ENCODE peak calls at places on chromosomes 7 and 10, in four cellular contexts. F is ascending aorta, W is astrocyte of the spinal cord, L is bronchial epithelial cell. Q is an unnamed sample.

GRCh38 chr10:49600781-49601400 is 9.2 kb upstream of the SLC18A3 start:
- DNase-seq in F (peak), W (no peak), L (no peak), Q (no peak)

GRCh38 chr7:152411389-152411788 is 24.4 kb downstream of the KMT2C start:
- DNase-seq in F (no peak), W (no peak), L (no peak), Q (no peak)

GRCh38 chr10:108049668-108050067 is 885.2 kb upstream of the SORCS1 start:
- DNase-seq in F (no peak), W (no peak), L (peak), Q (no peak)

GRCh38 chr7:27686315-27686714 is 23.6 kb upstream of the HIBADH start:
- DNase-seq in F (no peak), W (no peak), L (no peak), Q (no peak)

GRCh38 chr7:17185690-17186070 is 112.8 kb upstream of the AHR start:
- DNase-seq in F (no peak), W (peak), L (peak), Q (no peak)

GRCh38 chr10:110569736-110570135 is 2.2 kb downstream of the SMC3 start:
- DNase-seq in F (no peak), W (no peak), L (no peak), Q (no peak)

GRCh38 chr7:48170506-48170905 is 752 bp upstream of the ABCA13 start:
- DNase-seq in F (no peak), W (no peak), L (no peak), Q (no peak)

GRCh38 chr10:102620138-102620591 is 24.1 kb upstream of the TRIM8 start:
- DNase-seq in F (no peak), W (no peak), L (no peak), Q (no peak)

GRCh38 chr10:1243486-1244182 is 187.4 kb downstream of the WDR37 start:
- DNase-seq in F (no peak), W (no peak), L (no peak), Q (no peak)

GRCh38 chr10:1715821-1716220 is 21.5 kb downstream of the ADARB2 start:
- DNase-seq in F (no peak), W (no peak), L (peak), Q (no peak)

GRCh38 chr10:95467162-95467599 is 94.0 kb downstream of the SORBS1 start:
- DNase-seq in F (peak), W (peak), L (no peak), Q (no peak)

GRCh38 chr7:129664029-129665012 is 52.8 kb downstream of the NRF1 start:
- DNase-seq in F (no peak), W (peak), L (peak), Q (peak)

GRCh38 chr7:25448301-25448700 is 220.0 kb upstream of the NPVF start:
- DNase-seq in F (no peak), W (no peak), L (no peak), Q (no peak)

GRCh38 chr10:103881420-103882284 is 26.3 kb upstream of the SH3PXD2A start:
- DNase-seq in F (no peak), W (no peak), L (peak), Q (no peak)

GRCh38 chr7:129949292-129950133 is 3.2 kb downstream of the UBE2H start:
- DNase-seq in F (no peak), W (peak), L (peak), Q (peak)

GRCh38 chr10:80176526-80176925 is 28.8 kb downstream of the ANXA11 start:
- DNase-seq in F (no peak), W (no peak), L (no peak), Q (no peak)

GRCh38 chr10:6598679-6599078 is 18.6 kb upstream of the PRKCQ start:
- DNase-seq in F (no peak), W (no peak), L (no peak), Q (no peak)

GRCh38 chr7:139118234-139118802 is 8.8 kb upstream of the ZC3HAV1 start:
- DNase-seq in F (no peak), W (peak), L (peak), Q (no peak)

GRCh38 chr7:119270644-119271043 is 1002.3 kb upstream of the KCND2 start:
- DNase-seq in F (no peak), W (no peak), L (peak), Q (no peak)

GRCh38 chr10:26733750-26734568 is 36.5 kb downstream of the PDSS1 start:
- DNase-seq in F (no peak), W (no peak), L (peak), Q (no peak)

DNA sequence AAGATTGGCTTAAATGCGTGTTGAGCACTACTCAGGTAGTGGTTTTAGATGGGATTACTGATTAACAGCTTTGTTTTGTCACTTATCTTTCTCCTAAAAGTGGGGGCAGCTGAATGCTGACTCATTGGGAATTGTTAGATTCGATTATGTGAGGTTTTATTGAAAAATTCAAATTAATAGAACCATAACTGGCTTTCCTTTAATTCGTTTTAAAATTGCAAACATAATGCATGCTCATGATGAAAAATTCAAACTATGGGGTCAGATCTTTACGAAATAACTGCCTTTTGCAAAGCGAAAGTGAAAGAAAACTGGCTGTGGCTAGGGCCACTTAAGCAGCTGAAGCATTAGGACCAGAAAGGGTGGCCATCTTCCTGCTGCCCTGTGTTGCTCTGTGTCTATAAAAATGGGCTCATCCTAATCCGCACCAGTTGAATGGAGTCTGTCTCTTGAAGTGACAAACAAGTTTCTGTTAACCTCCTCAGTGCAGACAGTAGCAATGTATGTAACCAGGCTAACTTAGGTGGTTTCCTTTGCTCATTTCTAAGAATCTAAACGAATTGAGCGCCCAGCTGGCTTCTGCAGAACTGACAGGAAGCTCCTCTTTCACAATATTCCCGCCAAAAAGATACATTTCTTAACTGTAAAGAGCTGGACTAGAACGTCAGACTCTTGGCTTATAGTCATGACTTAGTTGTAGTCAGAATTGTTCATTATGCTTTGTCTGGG is 27.8 kb downstream of the DENND10 start:
- DNase-seq in F (no peak), W (peak), L (no peak), Q (peak)
- H3K4me3 ChIP-seq in F (peak), W (no peak), L (no peak), Q (peak)

GRCh38 chr7:107224858-107225257 is 56.1 kb downstream of the HBP1 start:
- DNase-seq in F (no peak), W (no peak), L (no peak), Q (no peak)
- H3K4me3 ChIP-seq in F (no peak), W (no peak), L (no peak), Q (no peak)

GRCh38 chr10:72316386-72316700 is 38.4 kb downstream of the DNAJB12 start:
- DNase-seq in F (no peak), W (no peak), L (no peak), Q (no peak)

GRCh38 chr10:72320676-72321247 is 34.0 kb downstream of the DNAJB12 start:
- DNase-seq in F (peak), W (peak), L (peak), Q (no peak)

GRCh38 chr10:72319416-72320254 is 35.1 kb downstream of the DNAJB12 start:
- DNase-seq in F (peak), W (peak), L (peak), Q (peak)

GRCh38 chr10:72316748-72317435 is 37.8 kb downstream of the DNAJB12 start:
- DNase-seq in F (no peak), W (no peak), L (no peak), Q (peak)

GRCh38 chr10:72318383-72319262 is 36.1 kb downstream of the DNAJB12 start:
- DNase-seq in F (no peak), W (peak), L (no peak), Q (no peak)
- H3K4me3 ChIP-seq in F (peak), W (no peak), L (no peak), Q (peak)

GRCh38 chr7:132561763-132562162 is 14.5 kb downstream of the PLXNA4 start:
- DNase-seq in F (no peak), W (no peak), L (no peak), Q (no peak)

GRCh38 chr7:132560825-132561529 is 15.3 kb downstream of the PLXNA4 start:
- DNase-seq in F (no peak), W (no peak), L (no peak), Q (no peak)

GRCh38 chr7:132560105-132560504 is 16.2 kb downstream of the PLXNA4 start:
- DNase-seq in F (no peak), W (no peak), L (no peak), Q (no peak)

GRCh38 chr7:132557489-132558044 is 18.7 kb downstream of the PLXNA4 start:
- DNase-seq in F (no peak), W (peak), L (no peak), Q (no peak)

DNA sequence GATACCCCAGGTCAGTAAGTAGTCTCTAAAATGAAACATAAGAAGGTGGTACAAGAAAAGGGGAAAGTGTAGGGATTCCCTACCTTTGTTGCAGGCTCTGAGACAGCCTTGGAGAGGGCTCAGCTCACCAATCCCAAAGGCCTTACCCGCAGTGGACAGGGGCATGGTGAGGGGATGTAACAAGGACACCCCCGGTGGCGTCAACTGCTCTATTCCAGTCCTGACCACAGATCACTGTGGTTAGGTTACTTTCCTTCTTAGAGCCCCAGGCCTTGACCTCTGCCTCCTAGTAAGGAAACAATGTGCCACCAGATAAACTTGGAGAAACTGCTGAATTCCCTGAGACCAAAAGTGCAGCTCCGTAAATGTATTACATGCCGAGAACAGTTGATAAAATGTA is 17.5 kb downstream of the PLXNA4 start:
- DNase-seq in F (no peak), W (no peak), L (no peak), Q (no peak)
- H3K4me3 ChIP-seq in F (no peak), W (no peak), L (no peak), Q (no peak)

GRCh38 chr7:32071466-32072091 is 1.4 kb upstream of the PDE1C start:
- DNase-seq in F (no peak), W (no peak), L (no peak), Q (no peak)
- H3K4me3 ChIP-seq in F (peak), W (peak), L (no peak), Q (no peak)

DNA sequence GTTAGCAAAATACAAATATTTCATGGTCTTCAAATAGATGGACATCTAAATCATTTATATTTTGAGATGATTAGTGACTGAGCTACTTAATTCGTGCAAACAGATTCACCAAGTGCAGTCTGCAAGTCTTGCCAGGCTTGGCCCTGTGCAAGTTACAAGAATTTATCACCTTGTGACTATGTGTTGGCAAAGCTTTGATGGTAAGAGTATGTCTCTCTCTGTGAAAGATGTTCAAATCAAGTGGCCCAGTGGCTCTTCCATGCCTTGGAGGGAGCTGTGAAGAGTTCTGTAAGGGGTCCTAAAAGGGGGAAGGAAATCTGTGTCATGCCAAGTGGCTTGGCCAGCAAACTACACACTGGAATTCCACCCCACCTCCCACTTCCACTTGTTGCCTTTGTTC is 397.3 kb downstream of the TYW1 start:
- DNase-seq in F (no peak), W (no peak), L (no peak), Q (no peak)
- H3K4me3 ChIP-seq in F (no peak), W (no peak), L (no peak), Q (no peak)

GRCh38 chr7:107359520-107360316 is 110.1 kb upstream of the GPR22 start:
- DNase-seq in F (no peak), W (no peak), L (no peak), Q (no peak)
- H3K4me3 ChIP-seq in F (no peak), W (no peak), L (no peak), Q (no peak)

GRCh38 chr7:150466477-150466876 is 16.0 kb downstream of the GIMAP8 start:
- DNase-seq in F (no peak), W (no peak), L (peak), Q (no peak)

GRCh38 chr7:150465414-150465813 is 15.0 kb downstream of the GIMAP8 start:
- DNase-seq in F (no peak), W (no peak), L (peak), Q (no peak)

GRCh38 chr7:150471886-150472285 is 21.5 kb downstream of the GIMAP8 start:
- DNase-seq in F (no peak), W (no peak), L (no peak), Q (no peak)

GRCh38 chr7:150464962-150465361 is 14.5 kb downstream of the GIMAP8 start:
- DNase-seq in F (no peak), W (no peak), L (no peak), Q (no peak)

GRCh38 chr7:150468241-150468640 is 17.8 kb downstream of the GIMAP8 start:
- DNase-seq in F (no peak), W (no peak), L (no peak), Q (no peak)
- H3K4me3 ChIP-seq in F (no peak), W (no peak), L (no peak), Q (peak)

DNA sequence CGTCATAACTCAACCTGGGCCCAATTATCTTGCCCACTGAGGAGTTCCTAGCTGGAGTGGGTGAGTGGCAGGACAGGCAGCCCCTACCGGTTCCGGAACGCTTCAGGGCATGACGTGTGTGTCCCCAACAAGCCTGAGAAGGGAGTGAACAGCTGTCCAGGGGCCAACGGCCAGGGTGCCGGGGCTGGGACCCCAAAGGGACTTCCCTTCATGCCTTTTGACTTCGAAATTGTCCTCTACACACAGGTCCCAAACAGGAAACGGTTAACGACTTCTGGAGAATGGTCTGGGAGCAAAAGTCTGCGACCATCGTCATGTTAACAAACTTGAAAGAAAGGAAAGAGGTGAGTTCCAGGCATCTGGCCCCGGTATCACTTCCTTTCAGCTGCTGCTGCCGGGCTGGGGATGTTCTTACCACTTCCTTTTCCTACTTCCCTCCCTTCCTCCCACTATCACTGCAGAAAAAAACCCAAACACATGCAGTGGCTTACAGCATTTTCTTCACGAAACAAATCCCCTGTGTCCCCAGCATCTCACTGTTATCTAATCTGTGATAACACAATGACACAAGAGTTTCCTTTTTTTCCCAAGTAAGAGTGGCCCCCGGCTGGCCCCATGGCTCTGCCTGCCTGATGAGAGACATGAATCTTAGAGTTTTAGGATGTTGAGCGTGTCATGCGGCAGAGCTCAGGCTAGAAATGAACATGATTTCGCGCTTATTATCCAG is 63.2 kb downstream of the MKI67 start:
- DNase-seq in F (peak), W (no peak), L (no peak), Q (peak)
- H3K4me3 ChIP-seq in F (no peak), W (no peak), L (no peak), Q (peak)